ENCODE peak calls at places on chromosomes 13 and 19, in six cellular contexts. T is SJCRH30, S is Peyer's patch, R is ascending aorta, D is astrocyte, E is fibroblast of lung. A is an unnamed sample.

GRCh38 chr19:58305932-58306323 is 751 bp downstream of the ERVK3-1 start:
- DNase-seq in T (no peak), S (peak; percentile 17), R (no peak), D (no peak), E (no peak), A (no peak)

GRCh38 chr13:97535619-97536018 is 101.7 kb downstream of the RAP2A start:
- DNase-seq in T (no peak), S (no peak), R (no peak), D (peak; percentile 10), E (peak; percentile 45), A (peak; percentile 66)

GRCh38 chr19:32676186-32676894 is 692 bp downstream of the RGS9BP start:
- DNase-seq in T (no peak), S (no peak), R (no peak), D (no peak), E (no peak), A (no peak)

GRCh38 chr19:7605490-7606222 is 10.0 kb downstream of the CAMSAP3 start:
- DNase-seq in T (peak; percentile 49), S (no peak), R (no peak), D (no peak), E (no peak), A (peak; percentile 28)

GRCh38 chr13:93698016-93698613 is 471.5 kb downstream of the GPC6 start:
- DNase-seq in T (no peak), S (no peak), R (no peak), D (peak; percentile 75), E (no peak), A (no peak)

GRCh38 chr19:33302175-33302973 is at the start of gene CEBPA:
- DNase-seq in T (peak; percentile 93), S (peak; percentile 51), R (peak; percentile 83), D (peak; percentile 55), E (peak; percentile 77), A (peak; percentile 59)

GRCh38 chr19:50510121-50510670 is 795 bp downstream of the JOSD2 start:
- DNase-seq in T (peak; percentile 70), S (no peak), R (no peak), D (no peak), E (no peak), A (no peak)

GRCh38 chr13:114015111-114015551 is 41.3 kb upstream of the C13orf46 start:
- DNase-seq in T (no peak), S (no peak), R (no peak), D (no peak), E (no peak), A (no peak)

GRCh38 chr13:84925443-84925842 is 873.8 kb downstream of the SLITRK6 start:
- DNase-seq in T (no peak), S (no peak), R (no peak), D (peak; percentile 4), E (peak; percentile 24), A (peak; percentile 89)

GRCh38 chr13:68160466-68160865 is 930.3 kb upstream of the PCDH9 start:
- DNase-seq in T (no peak), S (no peak), R (no peak), D (no peak), E (no peak), A (no peak)

GRCh38 chr13:23723463-23723862 is 153.3 kb downstream of the TNFRSF19 start:
- DNase-seq in T (no peak), S (no peak), R (no peak), D (peak; percentile 61), E (peak; percentile 65), A (no peak)

GRCh38 chr19:47781590-47782318 is 3.3 kb downstream of the SELENOW start:
- DNase-seq in T (no peak), S (no peak), R (peak; percentile 72), D (no peak), E (no peak), A (peak; percentile 25)

GRCh38 chr13:48066310-48066989 is 28.5 kb downstream of the MED4 start:
- DNase-seq in T (peak; percentile 26), S (no peak), R (no peak), D (peak; percentile 12), E (peak; percentile 49), A (peak; percentile 70)

GRCh38 chr13:98517576-98518310 is 59.2 kb downstream of the STK24 start:
- DNase-seq in T (no peak), S (peak; percentile 43), R (peak; percentile 41), D (no peak), E (no peak), A (no peak)

GRCh38 chr19:17107546-17108452 is 32.2 kb downstream of the MYO9B start:
- DNase-seq in T (peak; percentile 87), S (no peak), R (peak; percentile 99), D (peak; percentile 91), E (peak; percentile 97), A (peak; percentile 96)

GRCh38 chr13:42906257-42906656 is 85.8 kb downstream of the EPSTI1 start:
- DNase-seq in T (no peak), S (no peak), R (no peak), D (no peak), E (no peak), A (peak; percentile 79)

GRCh38 chr19:44557933-44558332 is 28.5 kb upstream of the CEACAM20 start:
- DNase-seq in T (no peak), S (no peak), R (no peak), D (no peak), E (no peak), A (peak; percentile 72)

GRCh38 chr19:21158523-21159135 is 16.8 kb downstream of the ZNF431 start:
- DNase-seq in T (no peak), S (no peak), R (no peak), D (peak; percentile 72), E (peak; percentile 39), A (peak; percentile 65)

GRCh38 chr13:47803131-47803530 is 197.9 kb downstream of the SUCLA2 start:
- DNase-seq in T (no peak), S (no peak), R (no peak), D (no peak), E (no peak), A (no peak)

GRCh38 chr13:22062478-22063205 is 391.8 kb downstream of the FGF9 start:
- DNase-seq in T (no peak), S (no peak), R (no peak), D (no peak), E (peak; percentile 3), A (peak; percentile 22)

GRCh38 chr13:113350065-113350937 is 13.6 kb downstream of the GRTP1 start:
- DNase-seq in T (peak; percentile 27), S (no peak), R (no peak), D (no peak), E (no peak), A (peak; percentile 26)

GRCh38 chr19:33403973-33404304 is 30.4 kb downstream of the CEBPG start:
- DNase-seq in T (no peak), S (no peak), R (no peak), D (no peak), E (no peak), A (no peak)

GRCh38 chr19:43636121-43636683 is 3.4 kb downstream of the CADM4 start:
- DNase-seq in T (no peak), S (no peak), R (no peak), D (peak; percentile 27), E (no peak), A (no peak)

GRCh38 chr13:44140146-44140545 is 233.5 kb upstream of the SERP2 start:
- DNase-seq in T (no peak), S (no peak), R (no peak), D (no peak), E (no peak), A (no peak)

DNA sequence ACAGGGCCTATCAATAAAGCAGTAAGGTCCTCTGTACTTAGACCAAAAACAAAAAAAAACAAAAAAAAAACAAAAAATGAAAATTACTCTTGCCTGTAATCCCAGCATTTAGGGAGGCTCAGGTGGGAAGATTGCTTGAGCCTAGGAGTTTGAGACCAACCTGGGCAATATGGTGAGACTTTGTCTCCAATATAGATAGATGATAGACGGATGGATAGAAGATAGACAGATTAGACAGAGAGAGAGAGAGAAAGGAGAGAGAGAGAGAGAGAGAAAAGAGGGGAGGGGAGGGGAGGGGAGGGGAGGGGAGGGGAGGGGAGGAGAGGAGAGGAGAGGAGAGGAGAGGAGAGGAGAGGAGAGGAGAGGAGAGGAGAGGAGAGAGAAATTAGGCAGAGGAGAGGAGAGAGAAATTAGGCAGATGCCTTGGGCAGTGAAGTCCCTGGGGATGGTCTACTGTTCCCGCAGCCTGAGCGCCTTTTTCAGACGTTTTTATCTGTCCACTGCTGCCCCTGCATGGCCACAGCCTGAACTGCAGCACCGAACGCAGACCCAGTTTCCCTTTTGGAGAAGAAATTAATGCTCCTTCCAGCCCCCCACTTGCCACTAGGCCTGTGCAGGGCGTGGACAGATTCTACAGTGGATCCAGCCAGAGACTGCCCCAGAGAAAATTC is 9.8 kb upstream of the ZNF627 start:
- DNase-seq in T (peak; percentile 83), S (peak; percentile 80), R (peak; percentile 82), D (peak; percentile 18), E (peak; percentile 69), A (peak; percentile 35)
- H3K4me3 ChIP-seq in T (no peak overlapping the region), S (peak overlapping the region; percentile 34), R (no peak overlapping the region), D (no peak overlapping the region), E (no peak overlapping the region), A (no peak overlapping the region)

DNA sequence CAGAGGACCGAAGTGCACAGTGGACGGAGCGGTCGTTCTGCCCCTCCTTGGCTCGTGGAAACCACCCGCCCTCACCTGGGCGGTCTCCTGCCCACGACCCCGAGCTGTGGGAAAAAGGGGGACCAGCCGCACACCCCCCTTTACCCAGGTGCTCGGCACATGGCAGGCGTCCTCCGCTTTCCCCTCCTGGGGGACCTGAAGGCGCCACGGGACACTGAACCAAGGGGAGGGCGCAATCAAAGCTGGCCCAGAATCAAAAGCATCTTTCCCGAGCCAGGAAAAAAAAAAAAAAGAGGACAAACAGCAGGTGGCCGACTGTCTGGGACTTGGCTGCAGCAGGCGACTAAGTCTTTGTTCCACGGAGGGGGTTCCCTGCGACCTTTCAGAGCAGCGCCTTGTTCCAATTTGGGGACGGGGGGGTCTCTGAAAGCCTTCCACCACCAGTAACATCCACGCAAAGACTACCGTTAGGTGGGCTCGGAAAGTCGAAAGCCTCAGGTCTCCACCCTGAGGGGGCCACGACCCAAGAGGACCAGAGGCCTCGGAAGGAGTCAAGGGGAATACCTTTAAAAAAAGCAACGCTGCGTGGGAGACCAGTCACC is 1.1 kb downstream of the MBD3 start:
- DNase-seq in T (peak; percentile 53), S (no peak), R (no peak), D (no peak), E (no peak), A (no peak)
- H3K36me3 ChIP-seq in T (peaks cover 6% of the 10 kb centered on the region), S (no peaks in the 10 kb centered on the region), R (peaks cover under 1% of the 10 kb centered on the region), D (no peaks in the 10 kb centered on the region), E (no peaks in the 10 kb centered on the region), A (peaks cover 1% of the 10 kb centered on the region)

GRCh38 chr13:37868691-37869505 is 674 bp downstream of the TRPC4 start:
- DNase-seq in T (peak; percentile 28), S (no peak), R (no peak), D (peak; percentile 51), E (peak; percentile 39), A (no peak)
- H3K4me3 ChIP-seq in T (peak overlapping the region; percentile 31), S (peak overlapping the region; percentile 44), R (peak overlapping the region; percentile 68), D (peak overlapping the region; percentile 82), E (peak overlapping the region; percentile 62), A (no peak overlapping the region)

DNA sequence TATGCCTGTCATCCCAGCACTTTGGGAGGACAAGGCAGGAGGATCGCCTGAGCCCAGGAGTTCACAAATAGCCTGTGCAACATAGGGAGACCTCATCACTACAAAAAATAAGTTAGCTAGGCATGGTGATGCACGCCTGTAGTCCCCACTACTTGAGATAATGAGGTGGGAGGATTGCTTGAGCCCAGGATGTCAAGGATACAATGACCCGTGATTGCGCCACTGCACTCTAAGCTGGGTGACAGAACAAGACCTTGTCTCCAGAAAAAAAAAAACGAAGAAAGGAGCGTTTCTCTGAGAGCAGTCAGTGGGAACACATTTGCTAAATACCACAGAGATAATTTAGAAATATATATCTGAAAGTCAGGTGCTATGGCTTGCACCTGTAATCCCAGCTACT is 11.9 kb downstream of the CDADC1 start:
- DNase-seq in T (no peak), S (no peak), R (no peak), D (no peak), E (no peak), A (no peak)
- H3K36me3 ChIP-seq in T (peaks cover 22% of the 10 kb centered on the region), S (no peaks in the 10 kb centered on the region), R (peaks cover 32% of the 10 kb centered on the region), D (peaks cover 14% of the 10 kb centered on the region), E (peaks cover 1% of the 10 kb centered on the region), A (peaks cover 8% of the 10 kb centered on the region)

GRCh38 chr19:4815426-4816387 is 15.8 kb downstream of the TICAM1 start:
- DNase-seq in T (peak; percentile 96), S (peak; percentile 85), R (peak; percentile 94), D (peak; percentile 86), E (peak; percentile 93), A (peak; percentile 79)
- H3K4me3 ChIP-seq in T (no peak overlapping the region), S (peak overlapping the region; percentile 25), R (no peak overlapping the region), D (no peak overlapping the region), E (no peak overlapping the region), A (no peak overlapping the region)